ENCODE peak calls at places on chromosomes 6 and 20, in nine cellular contexts. One of them, this sample, is unnamed.

GRCh38 chr6:139778688-139779087 is 404.2 kb upstream of the CITED2 start:
- DNase-seq in fibroblast of mammary gland: peak
- DNase-seq in AG09319: no peak
- DNase-seq in activated CD4-positive, alpha-beta T cell treated with anti-CD3 and anti-CD28 coated beads for 24 hours: no peak
- DNase-seq in activated CD8-positive, alpha-beta memory T cell treated with anti-CD3 and anti-CD28 coated beads, Interleukin-2, amount 50 U/mL, for 48 hours: no peak
- DNase-seq in left lung: no peak
- DNase-seq in CD4-positive, alpha-beta T cell: no peak
- DNase-seq in kidney glomerular epithelial cell: no peak
- DNase-seq in fibroblast of the aortic adventitia: peak
- DNase-seq in this sample: no peak

GRCh38 chr6:144013486-144013909 is 5.4 kb upstream of the PLAGL1 start:
- DNase-seq in activated CD4-positive, alpha-beta T cell treated with anti-CD3 and anti-CD28 coated beads for 24 hours: peak
- DNase-seq in left lung: peak
- DNase-seq in fibroblast of mammary gland: peak
- DNase-seq in kidney glomerular epithelial cell: peak
- DNase-seq in AG09319: peak
- DNase-seq in fibroblast of the aortic adventitia: peak
- DNase-seq in activated CD8-positive, alpha-beta memory T cell treated with anti-CD3 and anti-CD28 coated beads, Interleukin-2, amount 50 U/mL, for 48 hours: peak
- DNase-seq in CD4-positive, alpha-beta T cell: peak
- DNase-seq in this sample: peak

GRCh38 chr20:46078954-46079353 is 10.8 kb downstream of the NCOA5 start:
- DNase-seq in fibroblast of mammary gland: no peak
- DNase-seq in activated CD4-positive, alpha-beta T cell treated with anti-CD3 and anti-CD28 coated beads for 24 hours: no peak
- DNase-seq in activated CD8-positive, alpha-beta memory T cell treated with anti-CD3 and anti-CD28 coated beads, Interleukin-2, amount 50 U/mL, for 48 hours: no peak
- DNase-seq in left lung: no peak
- DNase-seq in AG09319: no peak
- DNase-seq in CD4-positive, alpha-beta T cell: no peak
- DNase-seq in kidney glomerular epithelial cell: no peak
- DNase-seq in fibroblast of the aortic adventitia: no peak
- DNase-seq in this sample: no peak

GRCh38 chr6:15402401-15403045 is 156.7 kb downstream of the JARID2 start:
- DNase-seq in AG09319: no peak
- DNase-seq in activated CD8-positive, alpha-beta memory T cell treated with anti-CD3 and anti-CD28 coated beads, Interleukin-2, amount 50 U/mL, for 48 hours: no peak
- DNase-seq in fibroblast of the aortic adventitia: no peak
- DNase-seq in left lung: no peak
- DNase-seq in fibroblast of mammary gland: no peak
- DNase-seq in CD4-positive, alpha-beta T cell: no peak
- DNase-seq in activated CD4-positive, alpha-beta T cell treated with anti-CD3 and anti-CD28 coated beads for 24 hours: no peak
- DNase-seq in kidney glomerular epithelial cell: no peak
- DNase-seq in this sample: no peak

GRCh38 chr6:16716450-16716858 is 44.8 kb downstream of the ATXN1 start:
- DNase-seq in left lung: no peak
- DNase-seq in fibroblast of mammary gland: no peak
- DNase-seq in activated CD8-positive, alpha-beta memory T cell treated with anti-CD3 and anti-CD28 coated beads, Interleukin-2, amount 50 U/mL, for 48 hours: no peak
- DNase-seq in AG09319: no peak
- DNase-seq in fibroblast of the aortic adventitia: no peak
- DNase-seq in CD4-positive, alpha-beta T cell: no peak
- DNase-seq in kidney glomerular epithelial cell: no peak
- DNase-seq in activated CD4-positive, alpha-beta T cell treated with anti-CD3 and anti-CD28 coated beads for 24 hours: no peak
- DNase-seq in this sample: no peak

GRCh38 chr6:114364295-114364694 is 21.5 kb upstream of the HS3ST5 start:
- DNase-seq in fibroblast of the aortic adventitia: no peak
- DNase-seq in kidney glomerular epithelial cell: peak
- DNase-seq in AG09319: no peak
- DNase-seq in activated CD8-positive, alpha-beta memory T cell treated with anti-CD3 and anti-CD28 coated beads, Interleukin-2, amount 50 U/mL, for 48 hours: no peak
- DNase-seq in activated CD4-positive, alpha-beta T cell treated with anti-CD3 and anti-CD28 coated beads for 24 hours: no peak
- DNase-seq in fibroblast of mammary gland: peak
- DNase-seq in CD4-positive, alpha-beta T cell: no peak
- DNase-seq in left lung: no peak
- DNase-seq in this sample: no peak

GRCh38 chr6:14881399-14881798 is 364.5 kb upstream of the JARID2 start:
- DNase-seq in fibroblast of the aortic adventitia: peak
- DNase-seq in activated CD4-positive, alpha-beta T cell treated with anti-CD3 and anti-CD28 coated beads for 24 hours: no peak
- DNase-seq in left lung: no peak
- DNase-seq in AG09319: no peak
- DNase-seq in activated CD8-positive, alpha-beta memory T cell treated with anti-CD3 and anti-CD28 coated beads, Interleukin-2, amount 50 U/mL, for 48 hours: no peak
- DNase-seq in kidney glomerular epithelial cell: peak
- DNase-seq in CD4-positive, alpha-beta T cell: no peak
- DNase-seq in fibroblast of mammary gland: peak
- DNase-seq in this sample: no peak

GRCh38 chr6:44667226-44667625 is 279.7 kb downstream of the CDC5L start:
- DNase-seq in CD4-positive, alpha-beta T cell: no peak
- DNase-seq in activated CD8-positive, alpha-beta memory T cell treated with anti-CD3 and anti-CD28 coated beads, Interleukin-2, amount 50 U/mL, for 48 hours: peak
- DNase-seq in fibroblast of the aortic adventitia: peak
- DNase-seq in kidney glomerular epithelial cell: peak
- DNase-seq in left lung: no peak
- DNase-seq in AG09319: peak
- DNase-seq in fibroblast of mammary gland: peak
- DNase-seq in activated CD4-positive, alpha-beta T cell treated with anti-CD3 and anti-CD28 coated beads for 24 hours: no peak
- DNase-seq in this sample: peak

GRCh38 chr6:80742481-80742880 is 636.0 kb downstream of the BCKDHB start:
- DNase-seq in kidney glomerular epithelial cell: peak
- DNase-seq in activated CD4-positive, alpha-beta T cell treated with anti-CD3 and anti-CD28 coated beads for 24 hours: no peak
- DNase-seq in CD4-positive, alpha-beta T cell: no peak
- DNase-seq in fibroblast of the aortic adventitia: peak
- DNase-seq in left lung: no peak
- DNase-seq in fibroblast of mammary gland: peak
- DNase-seq in AG09319: no peak
- DNase-seq in activated CD8-positive, alpha-beta memory T cell treated with anti-CD3 and anti-CD28 coated beads, Interleukin-2, amount 50 U/mL, for 48 hours: no peak
- DNase-seq in this sample: no peak

GRCh38 chr6:23505021-23505420 is 621.0 kb upstream of the NRSN1 start:
- DNase-seq in CD4-positive, alpha-beta T cell: no peak
- DNase-seq in fibroblast of the aortic adventitia: no peak
- DNase-seq in activated CD4-positive, alpha-beta T cell treated with anti-CD3 and anti-CD28 coated beads for 24 hours: no peak
- DNase-seq in AG09319: peak
- DNase-seq in kidney glomerular epithelial cell: no peak
- DNase-seq in left lung: no peak
- DNase-seq in activated CD8-positive, alpha-beta memory T cell treated with anti-CD3 and anti-CD28 coated beads, Interleukin-2, amount 50 U/mL, for 48 hours: no peak
- DNase-seq in fibroblast of mammary gland: peak
- DNase-seq in this sample: no peak

GRCh38 chr6:52388790-52389189 is 26.8 kb downstream of the PAQR8 start:
- DNase-seq in AG09319: no peak
- DNase-seq in activated CD4-positive, alpha-beta T cell treated with anti-CD3 and anti-CD28 coated beads for 24 hours: no peak
- DNase-seq in CD4-positive, alpha-beta T cell: no peak
- DNase-seq in activated CD8-positive, alpha-beta memory T cell treated with anti-CD3 and anti-CD28 coated beads, Interleukin-2, amount 50 U/mL, for 48 hours: no peak
- DNase-seq in left lung: no peak
- DNase-seq in fibroblast of mammary gland: no peak
- DNase-seq in kidney glomerular epithelial cell: no peak
- DNase-seq in fibroblast of the aortic adventitia: no peak
- DNase-seq in this sample: no peak

GRCh38 chr6:128474481-128474880 is 45.9 kb downstream of the PTPRK start:
- DNase-seq in fibroblast of mammary gland: no peak
- DNase-seq in kidney glomerular epithelial cell: no peak
- DNase-seq in fibroblast of the aortic adventitia: peak
- DNase-seq in AG09319: no peak
- DNase-seq in activated CD8-positive, alpha-beta memory T cell treated with anti-CD3 and anti-CD28 coated beads, Interleukin-2, amount 50 U/mL, for 48 hours: no peak
- DNase-seq in left lung: no peak
- DNase-seq in activated CD4-positive, alpha-beta T cell treated with anti-CD3 and anti-CD28 coated beads for 24 hours: no peak
- DNase-seq in CD4-positive, alpha-beta T cell: no peak
- DNase-seq in this sample: no peak

GRCh38 chr6:124888581-124889371 is 73.5 kb upstream of the RNF217 start:
- DNase-seq in AG09319: no peak
- DNase-seq in kidney glomerular epithelial cell: peak
- DNase-seq in fibroblast of mammary gland: peak
- DNase-seq in fibroblast of the aortic adventitia: no peak
- DNase-seq in left lung: no peak
- DNase-seq in activated CD8-positive, alpha-beta memory T cell treated with anti-CD3 and anti-CD28 coated beads, Interleukin-2, amount 50 U/mL, for 48 hours: no peak
- DNase-seq in CD4-positive, alpha-beta T cell: no peak
- DNase-seq in activated CD4-positive, alpha-beta T cell treated with anti-CD3 and anti-CD28 coated beads for 24 hours: no peak
- DNase-seq in this sample: no peak

GRCh38 chr6:125593746-125594145 is 155.7 kb upstream of the HEY2 start:
- DNase-seq in activated CD4-positive, alpha-beta T cell treated with anti-CD3 and anti-CD28 coated beads for 24 hours: no peak
- DNase-seq in fibroblast of the aortic adventitia: no peak
- DNase-seq in CD4-positive, alpha-beta T cell: no peak
- DNase-seq in fibroblast of mammary gland: no peak
- DNase-seq in kidney glomerular epithelial cell: no peak
- DNase-seq in left lung: no peak
- DNase-seq in AG09319: no peak
- DNase-seq in activated CD8-positive, alpha-beta memory T cell treated with anti-CD3 and anti-CD28 coated beads, Interleukin-2, amount 50 U/mL, for 48 hours: no peak
- DNase-seq in this sample: no peak

GRCh38 chr6:14889172-14889571 is 356.7 kb upstream of the JARID2 start:
- DNase-seq in AG09319: no peak
- DNase-seq in left lung: no peak
- DNase-seq in activated CD4-positive, alpha-beta T cell treated with anti-CD3 and anti-CD28 coated beads for 24 hours: no peak
- DNase-seq in activated CD8-positive, alpha-beta memory T cell treated with anti-CD3 and anti-CD28 coated beads, Interleukin-2, amount 50 U/mL, for 48 hours: no peak
- DNase-seq in fibroblast of mammary gland: peak
- DNase-seq in kidney glomerular epithelial cell: no peak
- DNase-seq in fibroblast of the aortic adventitia: peak
- DNase-seq in CD4-positive, alpha-beta T cell: no peak
- DNase-seq in this sample: no peak